ENCODE peak calls at places on chromosomes 3 and 15, in ten cellular contexts. G is PC-9; R is lower lobe of right lung; X is OCI-LY7; U is aorta; A is naive thymus-derived CD4-positive, alpha-beta T cell; T is fibroblast of lung; O is right atrium auricular region; V is cardiac muscle cell; L is breast epithelium. I is an unnamed sample.

GRCh38 chr3:131349946-131350347 is 31.6 kb upstream of the NUDT16 start:
- DNase-seq in G (peak; percentile 82), R (no peak), X (no peak), U (no peak), A (no peak), T (peak; percentile 38), O (no peak), V (peak; percentile 32), L (no peak), I (no peak)

GRCh38 chr3:31575448-31575847 is 42.7 kb downstream of the STT3B start:
- DNase-seq in G (no peak), R (no peak), X (peak; percentile 15), U (no peak), A (no peak), T (no peak), O (no peak), V (no peak), L (no peak), I (no peak)

GRCh38 chr3:61841111-61841845 is 279.9 kb downstream of the PTPRG start:
- DNase-seq in G (no peak), R (no peak), X (no peak), U (no peak), A (no peak), T (peak; percentile 89), O (no peak), V (no peak), L (no peak), I (no peak)

GRCh38 chr15:52528465-52529288 is at the start of gene MYO5A:
- DNase-seq in G (peak; percentile 62), R (peak; percentile 84), X (peak; percentile 91), U (peak; percentile 89), A (peak; percentile 81), T (peak; percentile 70), O (peak; percentile 64), V (peak; percentile 82), L (peak; percentile 54), I (peak; percentile 80)

GRCh38 chr3:161673845-161674244 is 177.2 kb downstream of the OTOL1 start:
- DNase-seq in G (no peak), R (no peak), X (no peak), U (no peak), A (no peak), T (no peak), O (no peak), V (no peak), L (no peak), I (no peak)

GRCh38 chr3:192906940-192907339 is 10.7 kb downstream of the MB21D2 start:
- DNase-seq in G (no peak), R (no peak), X (no peak), U (no peak), A (no peak), T (no peak), O (no peak), V (no peak), L (no peak), I (no peak)

GRCh38 chr3:197748597-197749314 is 927 bp upstream of the FYTTD1 start:
- DNase-seq in G (no peak), R (no peak), X (no peak), U (no peak), A (no peak), T (peak; percentile 29), O (no peak), V (no peak), L (no peak), I (no peak)

GRCh38 chr15:67902579-67902979 is 62.7 kb upstream of the RNU6-1 start:
- DNase-seq in G (no peak), R (no peak), X (no peak), U (no peak), A (no peak), T (no peak), O (no peak), V (no peak), L (no peak), I (no peak)

DNA sequence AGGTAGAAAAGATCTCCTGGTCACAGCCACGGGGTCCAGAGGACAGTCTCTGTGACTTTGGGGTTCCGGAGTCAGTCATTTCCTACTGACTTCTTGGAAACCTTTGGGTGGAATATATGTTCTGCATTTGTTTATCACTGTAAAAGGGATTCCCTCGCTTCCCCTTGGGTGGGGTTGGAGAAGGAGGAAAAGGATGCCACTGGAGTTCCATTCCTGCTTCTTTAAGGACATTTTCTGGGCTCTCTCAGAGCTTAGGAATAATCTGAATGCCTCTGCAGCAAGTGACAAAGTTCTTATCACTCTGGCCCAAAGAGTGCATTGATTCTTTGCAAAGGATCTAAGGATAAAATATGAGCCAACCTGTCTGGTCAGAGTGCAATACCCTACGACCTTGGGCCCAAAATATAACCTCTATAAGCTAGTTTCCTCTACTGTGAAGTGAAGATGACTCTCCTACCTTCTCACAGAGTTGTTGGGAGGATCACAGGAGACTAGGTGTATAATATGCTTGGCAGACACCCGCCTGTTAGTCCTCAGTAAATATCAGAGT is 17.2 kb downstream of the ARHGEF3 start:
- DNase-seq in G (no peak), R (no peak), X (no peak), U (no peak), A (no peak), T (no peak), O (no peak), V (no peak), L (no peak), I (no peak)
- H3K4me1 ChIP-seq in G (peaks cover 7% of the 10 kb centered on the region), R (peaks cover 96% of the 10 kb centered on the region), X (peaks cover 57% of the 10 kb centered on the region), U (peaks cover 4% of the 10 kb centered on the region), A (peaks cover 99% of the 10 kb centered on the region), T (peaks cover 2% of the 10 kb centered on the region), O (no peaks in the 10 kb centered on the region), V (peaks cover 7% of the 10 kb centered on the region), L (peaks cover 7% of the 10 kb centered on the region), I (peaks cover 19% of the 10 kb centered on the region)

GRCh38 chr15:100334456-100334855 is 7.3 kb downstream of the ADAMTS17 start:
- DNase-seq in G (no peak), R (no peak), X (no peak), U (no peak), A (no peak), T (no peak), O (no peak), V (no peak), L (no peak), I (no peak)

GRCh38 chr15:100334015-100334414 is 7.8 kb downstream of the ADAMTS17 start:
- DNase-seq in G (no peak), R (no peak), X (no peak), U (no peak), A (no peak), T (no peak), O (no peak), V (no peak), L (no peak), I (no peak)

GRCh38 chr15:100335335-100335999 is 6.3 kb downstream of the ADAMTS17 start:
- DNase-seq in G (peak; percentile 24), R (no peak), X (no peak), U (no peak), A (no peak), T (no peak), O (no peak), V (no peak), L (no peak), I (no peak)

GRCh38 chr15:100336061-100336460 is 5.7 kb downstream of the ADAMTS17 start:
- DNase-seq in G (no peak), R (no peak), X (no peak), U (no peak), A (no peak), T (no peak), O (no peak), V (no peak), L (no peak), I (no peak)

DNA sequence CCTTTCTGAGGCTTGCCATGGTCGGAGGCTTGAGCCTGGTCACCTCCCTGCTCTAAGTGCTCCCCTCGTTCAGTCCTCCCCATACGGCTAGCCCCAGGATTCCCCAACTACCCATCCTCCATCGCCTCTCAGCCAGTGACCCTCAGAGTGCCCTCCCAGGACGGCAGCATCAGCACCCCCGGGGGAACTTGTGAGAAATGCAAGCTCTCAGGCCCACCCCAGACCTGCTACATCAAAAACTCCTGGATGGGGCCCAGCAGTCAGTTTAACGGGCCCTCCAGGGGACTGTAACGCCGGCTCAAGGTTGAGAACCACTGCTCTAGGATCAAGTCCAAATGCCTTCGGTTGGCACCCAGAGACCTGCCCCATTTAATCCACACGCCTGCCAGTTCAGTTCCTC is 6.9 kb downstream of the ADAMTS17 start:
- DNase-seq in G (no peak), R (no peak), X (no peak), U (no peak), A (no peak), T (no peak), O (no peak), V (no peak), L (no peak), I (no peak)
- H3K4me3 ChIP-seq in G (no peak overlapping the region), R (no peak overlapping the region), X (no peak overlapping the region), U (no peak overlapping the region), A (no peak overlapping the region), T (no peak overlapping the region), O (no peak overlapping the region), V (no peak overlapping the region), L (no peak overlapping the region), I (no peak overlapping the region)

GRCh38 chr3:128569756-128570155 is 76.8 kb upstream of the GATA2 start:
- DNase-seq in G (no peak), R (no peak), X (no peak), U (no peak), A (no peak), T (no peak), O (no peak), V (no peak), L (no peak), I (no peak)

GRCh38 chr3:128573707-128574162 is 76.9 kb downstream of the RPN1 start:
- DNase-seq in G (no peak), R (no peak), X (no peak), U (no peak), A (no peak), T (no peak), O (no peak), V (no peak), L (no peak), I (no peak)

GRCh38 chr3:128572013-128572412 is 78.6 kb downstream of the RPN1 start:
- DNase-seq in G (no peak), R (no peak), X (no peak), U (no peak), A (no peak), T (no peak), O (no peak), V (no peak), L (no peak), I (no peak)

GRCh38 chr3:128573160-128573559 is 77.5 kb downstream of the RPN1 start:
- DNase-seq in G (no peak), R (no peak), X (no peak), U (no peak), A (no peak), T (no peak), O (no peak), V (peak; percentile 23), L (no peak), I (no peak)

DNA sequence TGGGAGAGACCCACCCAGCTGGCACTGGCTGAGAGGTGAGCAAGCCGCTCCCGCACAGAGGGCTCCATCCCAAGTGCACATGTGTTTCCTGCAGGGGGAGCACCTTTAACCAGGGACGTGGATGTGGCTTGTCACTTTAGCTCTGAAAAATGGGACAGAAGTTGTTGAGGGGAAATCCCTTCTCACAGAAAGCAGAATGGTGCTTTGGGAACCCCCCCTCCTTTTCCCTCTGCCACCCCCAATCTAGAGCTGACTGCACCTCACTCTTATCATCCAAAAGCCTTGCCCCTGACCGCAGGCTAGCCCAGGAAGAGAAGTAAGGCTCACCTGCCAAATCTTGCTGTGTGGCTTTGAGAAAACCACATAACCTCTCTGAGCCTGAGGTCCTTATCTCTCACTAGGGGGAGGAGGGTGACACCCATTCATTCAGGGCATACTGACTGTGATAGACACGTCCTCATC is 77.9 kb downstream of the RPN1 start:
- DNase-seq in G (peak; percentile 28), R (no peak), X (no peak), U (no peak), A (no peak), T (no peak), O (no peak), V (peak; percentile 9), L (no peak), I (no peak)
- H3K4me1 ChIP-seq in G (no peaks in the 10 kb centered on the region), R (peaks cover 25% of the 10 kb centered on the region), X (no peaks in the 10 kb centered on the region), U (no peaks in the 10 kb centered on the region), A (no peaks in the 10 kb centered on the region), T (no peaks in the 10 kb centered on the region), O (no peaks in the 10 kb centered on the region), V (peaks cover 4% of the 10 kb centered on the region), L (no peaks in the 10 kb centered on the region), I (no peaks in the 10 kb centered on the region)

DNA sequence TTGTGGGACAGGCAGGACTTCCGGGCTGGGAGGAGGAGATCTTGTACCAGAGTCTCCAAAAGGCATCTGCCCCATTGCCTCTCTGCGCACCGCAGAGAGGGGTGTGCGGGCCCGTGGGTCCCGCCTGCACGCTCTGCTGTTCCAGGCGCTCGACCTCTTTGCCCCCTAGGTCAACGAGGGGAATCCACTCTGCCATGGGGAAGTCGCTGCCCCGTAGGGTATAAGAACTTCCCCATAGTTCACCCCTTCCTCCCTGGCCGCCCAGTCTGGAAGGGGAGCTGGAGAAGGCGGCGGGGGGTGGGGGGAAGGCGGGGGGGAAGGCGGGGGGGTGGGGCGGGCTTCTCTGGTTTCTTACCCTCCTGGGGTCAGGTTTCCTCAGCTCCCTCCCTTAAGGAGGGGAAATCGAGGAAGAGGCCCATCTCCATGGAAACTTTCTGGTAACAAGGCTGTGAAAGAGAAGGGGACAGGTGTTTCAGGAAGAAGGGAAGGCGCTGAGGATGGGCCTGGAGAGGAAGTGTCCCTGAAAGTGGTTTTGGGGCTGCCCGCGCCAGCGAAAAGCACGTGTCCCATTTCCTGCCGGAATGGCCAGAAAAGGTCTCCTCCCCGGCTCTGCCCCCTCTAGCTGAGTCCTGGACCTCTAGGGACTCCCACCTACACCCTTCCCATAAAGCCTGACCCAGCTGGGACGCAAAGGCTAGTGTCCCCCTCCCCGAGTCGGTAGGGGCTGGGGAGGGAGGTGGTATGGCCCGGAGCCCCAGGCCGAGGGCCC is 27.5 kb downstream of the NR1I2 start:
- DNase-seq in G (no peak), R (no peak), X (no peak), U (no peak), A (no peak), T (no peak), O (no peak), V (no peak), L (no peak), I (no peak)
- H3K4me3 ChIP-seq in G (no peak overlapping the region), R (peak overlapping the region; percentile 62), X (no peak overlapping the region), U (peak overlapping the region; percentile 28), A (peak overlapping the region; percentile 80), T (peak overlapping the region; percentile 53), O (peak overlapping the region; percentile 58), V (peak overlapping the region; percentile 3), L (peak overlapping the region; percentile 53), I (no peak overlapping the region)